ENCODE peak calls at places on chromosomes 2 and 18, in four cellular contexts. Q is IMR-90, A is mesendoderm, Z is H1. K is an unnamed sample.

GRCh38 chr2:239726631-239727181 is 298.4 kb downstream of the NDUFA10 start:
- DNase-seq in A (no peak), Z (no peak), Q (no peak), K (no peak)

GRCh38 chr2:127415593-127416485 is 2.4 kb upstream of the PROC start:
- DNase-seq in Z (no peak), Q (no peak), A (peak; percentile 91), K (peak; percentile 58)

GRCh38 chr2:195575879-195576391 is 81.1 kb upstream of the SLC39A10 start:
- DNase-seq in A (peak; percentile 58), Z (no peak), Q (peak; percentile 92), K (no peak)

GRCh38 chr2:210445116-210445707 is 31.3 kb downstream of the LANCL1 start:
- DNase-seq in Q (peak; percentile 27), A (peak; percentile 25), Z (no peak), K (no peak)

GRCh38 chr2:50751255-50752069 is 280.5 kb downstream of the NRXN1 start:
- DNase-seq in Q (peak; percentile 32), A (no peak), Z (no peak), K (no peak)

GRCh38 chr2:217325810-217326209 is 465.9 kb upstream of the TNP1 start:
- DNase-seq in Z (no peak), Q (no peak), A (no peak), K (no peak)

GRCh38 chr18:6781179-6781714 is 51.7 kb downstream of the ARHGAP28 start:
- DNase-seq in A (peak; percentile 67), Q (no peak), Z (no peak), K (no peak)

GRCh38 chr2:45438872-45439665 is 172.0 kb downstream of the SRBD1 start:
- DNase-seq in A (no peak), Q (no peak), Z (no peak), K (no peak)

GRCh38 chr2:222782201-222782600 is 78.6 kb upstream of the ACSL3 start:
- DNase-seq in A (no peak), Q (no peak), Z (no peak), K (no peak)

GRCh38 chr2:1742300-1742679 is 2.0 kb downstream of the PXDN start:
- DNase-seq in A (no peak), Z (no peak), Q (peak; percentile 67), K (no peak)

GRCh38 chr2:173693164-173693563 is 272.0 kb downstream of the SP3 start:
- DNase-seq in A (no peak), Z (no peak), Q (no peak), K (no peak)

GRCh38 chr2:39523308-39524044 is 86.4 kb upstream of the MAP4K3 start:
- DNase-seq in A (peak; percentile 57), Q (peak; percentile 93), Z (no peak), K (no peak)

GRCh38 chr2:8049851-8050571 is 631.8 kb upstream of the ID2 start:
- DNase-seq in Q (no peak), A (no peak), Z (no peak), K (no peak)

GRCh38 chr2:229725716-229726346 is 11.5 kb upstream of the DNER start:
- DNase-seq in A (no peak), Z (no peak), Q (peak; percentile 95), K (no peak)

GRCh38 chr2:166372046-166372445 is 3.7 kb downstream of the SCN9A start:
- DNase-seq in Z (no peak), A (no peak), Q (peak; percentile 72), K (no peak)

GRCh38 chr18:79047556-79048244 is 21.5 kb upstream of the ATP9B start:
- DNase-seq in Z (no peak), A (no peak), Q (no peak), K (no peak)

GRCh38 chr2:120632796-120633646 is 102.6 kb upstream of the GLI2 start:
- DNase-seq in Q (no peak), A (no peak), Z (no peak), K (no peak)

GRCh38 chr2:27095745-27096651 is 9.4 kb downstream of the KHK start:
- DNase-seq in A (peak; percentile 80), Q (peak; percentile 57), Z (no peak), K (no peak)

GRCh38 chr2:24910245-24910644 is 9.8 kb downstream of the ADCY3 start:
- DNase-seq in Z (no peak), A (no peak), Q (no peak), K (no peak)

GRCh38 chr2:109162999-109163398 is 34.0 kb downstream of the SH3RF3 start:
- DNase-seq in Q (no peak), A (no peak), Z (no peak), K (no peak)

GRCh38 chr2:188916831-188917230 is 57.3 kb upstream of the COL3A1 start:
- DNase-seq in Q (peak; percentile 33), A (no peak), Z (no peak), K (no peak)

GRCh38 chr18:48827321-48828200 is 123.2 kb downstream of the SMAD7 start:
- DNase-seq in Q (peak; percentile 73), Z (no peak), A (peak; percentile 87), K (peak; percentile 55)

GRCh38 chr2:84386326-84386995 is 72.6 kb downstream of the SUCLG1 start:
- DNase-seq in A (peak; percentile 87), Q (no peak), Z (no peak), K (peak; percentile 20)

GRCh38 chr2:234266952-234267351 is 216.4 kb downstream of the SPP2 start:
- DNase-seq in A (no peak), Z (no peak), Q (no peak), K (no peak)

GRCh38 chr18:25630682-25631081 is 278.7 kb upstream of the ZNF521 start:
- DNase-seq in Z (no peak), A (no peak), Q (no peak), K (no peak)

GRCh38 chr2:200863655-200864205 is 728 bp downstream of the CLK1 start:
- DNase-seq in Z (no peak), Q (no peak), A (peak; percentile 48), K (no peak)

GRCh38 chr2:144780983-144781382 is 261.1 kb upstream of the ZEB2 start:
- DNase-seq in Q (no peak), Z (no peak), A (peak; percentile 6), K (no peak)

GRCh38 chr2:135839713-135840112 is 2.7 kb upstream of the LCT start:
- DNase-seq in Q (peak; percentile 86), A (no peak), Z (no peak), K (no peak)

GRCh38 chr2:73920577-73921545 is 5.8 kb upstream of the DGUOK start:
- DNase-seq in Z (peak; percentile 38), A (peak; percentile 87), Q (peak; percentile 38), K (peak; percentile 33)

GRCh38 chr2:102446936-102447335 is 24.0 kb downstream of the IL18RAP start:
- DNase-seq in Q (no peak), Z (no peak), A (no peak), K (no peak)
- H3K23ac ChIP-seq in Q (no peak overlapping the region), Z (no peak overlapping the region), A (no peak overlapping the region), K (no peak overlapping the region)

DNA sequence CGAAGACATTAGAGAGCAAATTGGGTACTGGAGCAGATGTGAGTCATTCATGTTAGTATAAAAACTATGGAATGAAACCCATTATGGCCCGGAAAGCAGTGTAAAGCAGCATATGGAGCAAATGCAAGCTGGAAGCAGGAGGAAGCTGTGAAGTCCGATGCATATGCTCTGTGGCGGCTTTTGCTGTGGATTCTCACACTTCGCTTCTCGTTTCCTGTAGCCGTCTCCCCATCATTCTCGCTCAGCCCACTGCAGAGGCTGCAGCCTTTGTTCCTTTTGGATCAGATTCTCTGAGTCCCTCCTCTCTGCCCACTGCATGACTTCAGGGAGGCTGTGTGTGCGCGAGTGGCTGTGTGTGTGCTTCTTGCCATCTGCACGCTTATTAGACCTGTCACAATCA is 3.3 kb upstream of the GALNT14 start:
- DNase-seq in Q (no peak), A (no peak), Z (no peak), K (no peak)
- H3K27me3 ChIP-seq in Q (peaks cover 50% of the 10 kb centered on the region), A (peaks cover 6% of the 10 kb centered on the region), Z (peaks cover 13% of the 10 kb centered on the region), K (peaks cover 29% of the 10 kb centered on the region)

GRCh38 chr2:86439879-86440630 is 1.1 kb upstream of the KDM3A start:
- DNase-seq in Q (no peak), A (no peak), Z (no peak), K (no peak)
- H3K4me3 ChIP-seq in Q (no peak overlapping the region), A (no peak overlapping the region), Z (no peak overlapping the region), K (peak overlapping the region; percentile 7)

GRCh38 chr2:241866896-241867631 is 2.5 kb upstream of the RTP5 start:
- DNase-seq in Q (no peak), A (no peak), Z (no peak), K (no peak)

GRCh38 chr2:241865957-241866858 is 3.3 kb upstream of the RTP5 start:
- DNase-seq in Q (peak; percentile 16), A (peak; percentile 67), Z (no peak), K (peak; percentile 58)

GRCh38 chr2:241864897-241865213 is 4.7 kb upstream of the RTP5 start:
- DNase-seq in A (no peak), Q (no peak), Z (no peak), K (no peak)

GRCh38 chr2:241864168-241864896 is 5.2 kb upstream of the RTP5 start:
- DNase-seq in A (no peak), Z (no peak), Q (no peak), K (no peak)

GRCh38 chr2:241865416-241865956 is 4.0 kb upstream of the RTP5 start:
- DNase-seq in Z (no peak), A (peak; percentile 13), Q (no peak), K (no peak)
- H3K23ac ChIP-seq in Z (peak overlapping the region; percentile 57), A (no peak overlapping the region), Q (no peak overlapping the region), K (peak overlapping the region; percentile 76)

DNA sequence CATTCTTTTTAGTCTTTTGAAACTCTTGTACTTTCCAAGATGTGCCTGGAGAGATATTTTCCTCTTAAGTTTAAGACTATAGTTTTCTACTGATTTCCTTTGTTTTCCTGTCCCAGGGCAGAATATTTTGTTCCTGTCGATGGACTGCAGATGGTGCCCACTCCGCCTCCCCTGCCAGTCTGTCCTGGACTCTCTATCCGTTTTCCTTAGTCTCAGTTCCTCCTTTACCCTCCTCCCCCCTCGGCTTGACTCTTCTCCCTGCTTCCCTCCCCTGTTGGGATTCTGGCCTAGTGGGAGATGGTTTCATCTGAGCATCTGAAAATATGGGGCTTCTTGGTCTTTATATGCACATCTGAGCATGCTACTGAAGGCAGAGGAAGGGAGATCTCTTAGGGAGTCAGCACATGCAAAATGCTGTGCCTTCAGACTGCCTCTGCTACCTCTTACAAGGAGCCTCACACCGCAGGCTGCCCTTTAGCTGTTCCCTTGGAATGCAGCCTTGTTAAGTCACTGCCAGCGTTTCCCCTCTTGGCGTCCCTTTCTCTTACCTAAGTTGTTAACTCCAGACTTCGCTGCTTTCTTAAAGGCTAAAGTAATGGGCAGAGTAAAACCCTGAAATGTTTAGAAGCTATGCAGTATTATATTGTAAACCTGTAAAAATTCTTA is 49.6 kb downstream of the LDLRAD4 start:
- DNase-seq in A (peak; percentile 92), Z (peak; percentile 46), Q (peak; percentile 24), K (peak; percentile 44)
- H3K27me3 ChIP-seq in A (no peaks in the 10 kb centered on the region), Z (no peaks in the 10 kb centered on the region), Q (peaks cover 8% of the 10 kb centered on the region), K (no peaks in the 10 kb centered on the region)

GRCh38 chr2:233079953-233080835 is 20.1 kb downstream of the INPP5D start:
- DNase-seq in Q (no peak), Z (no peak), A (no peak), K (no peak)

GRCh38 chr2:233081731-233082221 is 21.6 kb downstream of the INPP5D start:
- DNase-seq in Z (no peak), Q (no peak), A (no peak), K (no peak)

GRCh38 chr2:233080836-233081229 is 20.7 kb downstream of the INPP5D start:
- DNase-seq in Z (no peak), Q (no peak), A (no peak), K (no peak)

GRCh38 chr2:233081232-233081730 is 21.1 kb downstream of the INPP5D start:
- DNase-seq in Q (no peak), Z (no peak), A (no peak), K (no peak)

GRCh38 chr2:233079473-233079877 is 19.3 kb downstream of the INPP5D start:
- DNase-seq in A (no peak), Z (no peak), Q (no peak), K (no peak)
- H3K4me3 ChIP-seq in A (no peak overlapping the region), Z (no peak overlapping the region), Q (no peak overlapping the region), K (no peak overlapping the region)

GRCh38 chr2:15311201-15311882 is 249.8 kb downstream of the NBAS start:
- DNase-seq in Q (no peak), A (peak; percentile 26), Z (no peak), K (no peak)
- H3K23ac ChIP-seq in Q (no peak overlapping the region), A (no peak overlapping the region), Z (no peak overlapping the region), K (no peak overlapping the region)